ENCODE peak calls at places on chromosomes 4 and X, in five cellular contexts. F, U, O, V and Z are unnamed samples.

GRCh38 chr4:124641715-124642380 is 70.7 kb downstream of the ANKRD50 start:
- DNase-seq in F (no peak), V (peak), U (no peak), O (no peak), Z (no peak)

GRCh38 chrX:140163376-140164159 is 198.2 kb upstream of the CXorf66 start:
- DNase-seq in U (no peak), O (no peak), F (no peak), V (no peak), Z (no peak)

GRCh38 chr4:161393614-161394013 is 770.2 kb downstream of the FSTL5 start:
- DNase-seq in U (no peak), V (no peak), F (no peak), O (no peak), Z (no peak)

GRCh38 chr4:102627831-102628523 is 126.8 kb downstream of the NFKB1 start:
- DNase-seq in O (no peak), F (no peak), U (no peak), V (peak), Z (no peak)

GRCh38 chr4:4395849-4396627 is 9.1 kb downstream of the NSG1 start:
- DNase-seq in F (no peak), O (no peak), U (peak), V (no peak), Z (no peak)

GRCh38 chr4:7365472-7366179 is 69.1 kb downstream of the PSAPL1 start:
- DNase-seq in O (no peak), V (no peak), U (no peak), F (no peak), Z (no peak)

GRCh38 chrX:43969504-43970501 is 3.4 kb downstream of the NDP start:
- DNase-seq in O (no peak), U (no peak), V (peak), F (no peak), Z (no peak)

GRCh38 chrX:123601437-123601836 is 131.4 kb downstream of the THOC2 start:
- DNase-seq in V (no peak), O (no peak), F (no peak), U (no peak), Z (no peak)

GRCh38 chrX:49303346-49303745 is at the start of gene GAGE10:
- DNase-seq in U (no peak), F (no peak), V (no peak), O (no peak), Z (no peak)

GRCh38 chr4:85953651-85954018 is 406.2 kb downstream of the MAPK10 start:
- DNase-seq in U (no peak), O (no peak), F (no peak), V (peak), Z (no peak)

GRCh38 chrX:20350598-20350997 is 83.9 kb upstream of the RPS6KA3 start:
- DNase-seq in U (no peak), F (no peak), O (no peak), V (no peak), Z (no peak)

GRCh38 chr4:11543710-11544109 is 115.0 kb upstream of the HS3ST1 start:
- DNase-seq in F (no peak), U (no peak), O (no peak), V (peak), Z (no peak)

GRCh38 chrX:51641421-51642021 is 22.8 kb upstream of the CENPVL3 start:
- DNase-seq in U (peak), V (peak), O (no peak), F (no peak), Z (peak)

GRCh38 chr4:53804719-53805118 is 213.4 kb upstream of the LNX1 start:
- DNase-seq in F (no peak), U (peak), V (peak), O (no peak), Z (no peak)

GRCh38 chr4:101953949-101954348 is 163.4 kb downstream of the BANK1 start:
- DNase-seq in V (peak), U (peak), F (no peak), O (no peak), Z (peak)

GRCh38 chr4:13642163-13642562 is 14.6 kb upstream of the BOD1L1 start:
- DNase-seq in V (no peak), U (no peak), F (no peak), O (no peak), Z (no peak)

GRCh38 chr4:99400831-99401230 is 34.3 kb downstream of the ADH7 start:
- DNase-seq in U (no peak), O (no peak), V (no peak), F (no peak), Z (no peak)

GRCh38 chr4:99403380-99404194 is 31.6 kb downstream of the ADH7 start:
- DNase-seq in F (no peak), O (no peak), V (no peak), U (peak), Z (no peak)

GRCh38 chr4:99404595-99405287 is 30.4 kb downstream of the ADH7 start:
- DNase-seq in O (no peak), U (no peak), V (peak), F (no peak), Z (no peak)

GRCh38 chr4:99405433-99406115 is 29.6 kb downstream of the ADH7 start:
- DNase-seq in V (peak), F (peak), O (peak), U (peak), Z (peak)

DNA sequence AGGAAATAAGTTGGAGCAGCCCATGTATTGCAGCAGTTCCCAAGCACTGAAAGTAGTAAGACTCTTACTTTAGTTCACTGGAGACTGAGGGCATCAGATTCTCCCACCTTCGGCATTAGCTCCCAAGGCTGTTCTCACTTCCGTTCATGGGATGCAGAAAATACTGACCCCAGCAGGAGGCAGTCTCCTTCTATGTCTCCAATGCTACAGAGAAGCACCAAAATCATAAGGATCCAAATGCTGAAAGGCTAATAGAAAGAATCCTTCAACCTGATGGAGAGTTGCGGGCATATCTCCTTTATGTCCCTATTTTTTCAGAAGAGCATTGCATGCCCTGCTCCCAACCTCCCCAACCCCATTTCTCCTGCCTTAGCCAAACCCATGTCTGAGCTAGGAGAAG is 32.4 kb downstream of the ADH7 start:
- DNase-seq in V (no peak), U (no peak), F (no peak), O (no peak), Z (no peak)
- TF ChIP-seq CTCF in V (no peak), U (peak), F (no peak), O (no peak), Z (no peak)

GRCh38 chr4:186831574-186831973 is 107.9 kb upstream of the FAT1 start:
- DNase-seq in U (no peak), O (no peak), F (no peak), V (no peak), Z (no peak)
- TF ChIP-seq CTCF in U (no peak), O (no peak), F (no peak), V (no peak), Z (no peak)

GRCh38 chrX:153635388-153635787 is 11.6 kb upstream of the DUSP9 start:
- DNase-seq in F (no peak), O (no peak), V (no peak), U (no peak), Z (no peak)

GRCh38 chrX:153634832-153635231 is 12.2 kb upstream of the DUSP9 start:
- DNase-seq in O (no peak), U (no peak), V (no peak), F (no peak), Z (no peak)

GRCh38 chrX:153637121-153638040 is 9.6 kb upstream of the DUSP9 start:
- DNase-seq in O (no peak), U (peak), F (no peak), V (no peak), Z (no peak)

GRCh38 chrX:153636716-153637115 is 10.3 kb upstream of the DUSP9 start:
- DNase-seq in F (no peak), U (no peak), O (no peak), V (no peak), Z (no peak)

DNA sequence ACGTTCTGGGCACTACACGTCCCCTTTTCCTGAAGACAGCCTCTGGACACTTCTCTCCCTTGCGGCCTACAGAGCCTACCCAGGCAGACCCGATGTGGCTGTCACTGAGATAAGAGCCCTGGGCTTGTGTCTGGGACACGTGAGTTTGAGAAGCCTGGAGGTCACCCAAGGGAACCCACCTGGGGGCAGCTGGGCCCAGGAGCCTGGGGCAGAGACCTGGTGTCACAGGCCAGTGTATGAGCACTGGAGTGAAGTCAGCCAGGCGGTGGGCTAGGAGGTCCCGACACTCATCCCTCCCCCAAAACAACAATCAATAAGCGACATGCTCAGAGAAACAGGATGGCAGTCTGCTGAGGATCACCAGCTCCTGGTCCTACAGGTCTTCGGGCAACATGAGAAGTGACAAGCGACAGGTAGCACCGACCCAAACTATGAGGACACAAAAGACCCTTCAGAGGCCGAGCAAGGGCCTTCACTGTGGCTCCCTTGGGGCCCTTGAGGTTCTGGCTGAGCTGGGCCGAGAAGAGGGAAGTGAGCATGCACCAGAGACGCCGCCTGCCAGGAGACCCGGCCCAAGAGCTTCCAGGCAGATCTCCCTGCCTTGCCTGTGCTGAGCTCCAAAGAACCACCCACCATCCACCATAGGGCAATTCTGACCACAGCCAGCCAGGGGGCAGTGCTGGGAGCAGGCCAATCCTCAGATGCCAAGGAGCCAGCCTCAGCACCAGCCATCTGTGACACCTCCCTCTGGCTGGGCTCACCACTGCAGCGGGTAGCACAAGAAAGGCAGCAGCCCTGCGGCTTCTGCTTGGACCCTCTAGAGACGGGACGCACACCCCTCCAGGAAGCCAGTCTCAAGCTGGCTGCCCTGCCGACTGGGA is 11.0 kb upstream of the DUSP9 start:
- DNase-seq in O (no peak), U (peak), V (peak), F (no peak), Z (peak)
- TF ChIP-seq CTCF in O (no peak), U (peak), V (peak), F (no peak), Z (no peak)

GRCh38 chr4:182642831-182643230 is 274.4 kb downstream of the DCTD start:
- DNase-seq in O (no peak), F (no peak), V (no peak), U (peak), Z (no peak)
- TF ChIP-seq CTCF in O (no peak), F (no peak), V (no peak), U (no peak), Z (no peak)